ENCODE peak calls at places on chromosome 1, in nine cellular contexts. M, F, W, B, R, J, I, P and T are unnamed samples.

GRCh38 chr1:25875856-25876692 is 566 bp upstream of the PAQR7 start:
- DNase-seq in M (peak), F (peak), W (no peak), B (no peak), R (peak), J (no peak), I (no peak), P (no peak), T (no peak)

GRCh38 chr1:156114919-156115513 is 505 bp downstream of the LMNA start:
- DNase-seq in M (peak), F (peak), W (no peak), B (no peak), R (peak), J (peak), I (peak), P (peak), T (peak)

GRCh38 chr1:54543729-54544496 is 4.1 kb upstream of the ACOT11 start:
- DNase-seq in M (no peak), F (no peak), W (no peak), B (no peak), R (no peak), J (peak), I (no peak), P (peak), T (no peak)

GRCh38 chr1:162672678-162673259 is 40.5 kb downstream of the DDR2 start:
- DNase-seq in M (no peak), F (no peak), W (no peak), B (no peak), R (no peak), J (no peak), I (peak), P (no peak), T (no peak)

GRCh38 chr1:119367332-119368124 is 1.1 kb upstream of the HAO2 start:
- DNase-seq in M (peak), F (peak), W (peak), B (peak), R (peak), J (peak), I (peak), P (peak), T (peak)

GRCh38 chr1:53145942-53146708 is 3.7 kb upstream of the SLC1A7 start:
- DNase-seq in M (peak), F (peak), W (no peak), B (peak), R (no peak), J (peak), I (peak), P (peak), T (no peak)

GRCh38 chr1:11157867-11158266 is 31.3 kb upstream of the ANGPTL7 start:
- DNase-seq in M (no peak), F (no peak), W (no peak), B (no peak), R (no peak), J (peak), I (no peak), P (no peak), T (no peak)

GRCh38 chr1:70140343-70140742 is 65.0 kb downstream of the LRRC40 start:
- DNase-seq in M (no peak), F (peak), W (no peak), B (no peak), R (no peak), J (peak), I (no peak), P (no peak), T (no peak)

GRCh38 chr1:16139473-16139962 is 16.4 kb downstream of the EPHA2 start:
- DNase-seq in M (no peak), F (peak), W (no peak), B (no peak), R (no peak), J (peak), I (peak), P (no peak), T (no peak)

GRCh38 chr1:244712669-244713068 is 59.7 kb downstream of the DESI2 start:
- DNase-seq in M (no peak), F (no peak), W (no peak), B (no peak), R (no peak), J (no peak), I (no peak), P (no peak), T (no peak)

GRCh38 chr1:204003536-204003935 is 69.4 kb upstream of the SOX13 start:
- DNase-seq in M (no peak), F (no peak), W (no peak), B (no peak), R (peak), J (no peak), I (peak), P (no peak), T (no peak)

GRCh38 chr1:203999618-204000017 is 73.3 kb upstream of the SOX13 start:
- DNase-seq in M (no peak), F (no peak), W (no peak), B (no peak), R (no peak), J (no peak), I (no peak), P (no peak), T (no peak)

GRCh38 chr1:203996126-203996525 is 76.8 kb upstream of the SOX13 start:
- DNase-seq in M (peak), F (no peak), W (no peak), B (no peak), R (peak), J (peak), I (no peak), P (no peak), T (no peak)

DNA sequence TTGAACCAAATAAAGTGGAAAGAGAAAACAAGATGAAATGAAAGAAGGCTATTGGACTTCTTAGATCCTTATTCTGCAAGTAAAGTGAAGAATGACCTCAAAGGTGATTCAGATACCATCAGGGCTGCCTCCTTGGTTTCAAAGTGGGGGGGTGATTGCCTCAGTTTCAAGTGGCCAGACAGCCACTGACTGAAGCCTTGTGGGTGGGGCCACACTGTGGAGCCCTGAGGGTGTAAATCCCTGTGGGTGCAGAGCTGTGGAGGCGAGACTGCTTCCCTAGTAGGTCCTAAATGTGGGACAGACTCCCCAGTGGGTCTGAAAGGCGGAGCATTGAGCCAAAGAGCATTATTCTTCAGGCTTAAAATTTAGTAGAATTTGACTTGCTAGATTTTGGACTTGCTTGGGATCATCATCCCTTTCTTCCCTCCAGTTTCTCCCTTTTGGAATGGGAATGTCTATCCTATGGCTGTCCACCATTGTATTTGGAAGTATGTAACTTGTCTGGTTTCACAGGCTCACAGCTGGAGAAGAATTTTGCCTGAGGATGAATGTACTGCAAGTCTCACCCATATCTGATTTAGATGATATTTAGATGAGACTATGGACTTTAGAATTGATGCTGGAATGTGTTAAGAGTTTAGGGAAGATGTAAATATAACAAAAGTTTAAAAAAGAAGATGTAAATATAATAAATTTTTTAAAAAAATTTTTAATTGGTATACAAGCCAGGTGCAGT is 71.6 kb upstream of the SOX13 start:
- DNase-seq in M (no peak), F (no peak), W (no peak), B (no peak), R (no peak), J (no peak), I (no peak), P (no peak), T (peak)
- H2AFZ ChIP-seq in M (no peak), F (no peak), W (no peak), B (peak), R (no peak), J (no peak), I (no peak), P (no peak), T (peak)

GRCh38 chr1:47432071-47433036 is 5.5 kb upstream of the FOXD2 start:
- DNase-seq in M (peak), F (peak), W (peak), B (no peak), R (peak), J (peak), I (peak), P (peak), T (no peak)
- TF ChIP-seq EZH2phosphoT487 in M (no peak), F (no peak), W (no peak), B (no peak), R (no peak), J (no peak), I (no peak), P (no peak), T (no peak)

GRCh38 chr1:74465193-74465681 is 47.2 kb downstream of the LRRC53 start:
- DNase-seq in M (no peak), F (no peak), W (no peak), B (no peak), R (no peak), J (no peak), I (no peak), P (no peak), T (no peak)

GRCh38 chr1:74467786-74468377 is 44.5 kb downstream of the LRRC53 start:
- DNase-seq in M (no peak), F (peak), W (no peak), B (no peak), R (peak), J (peak), I (peak), P (no peak), T (no peak)

GRCh38 chr1:74470936-74471335 is 41.5 kb downstream of the LRRC53 start:
- DNase-seq in M (no peak), F (no peak), W (no peak), B (no peak), R (peak), J (no peak), I (no peak), P (no peak), T (no peak)

GRCh38 chr1:74470262-74470661 is 42.1 kb downstream of the LRRC53 start:
- DNase-seq in M (no peak), F (no peak), W (no peak), B (no peak), R (no peak), J (no peak), I (no peak), P (no peak), T (no peak)

DNA sequence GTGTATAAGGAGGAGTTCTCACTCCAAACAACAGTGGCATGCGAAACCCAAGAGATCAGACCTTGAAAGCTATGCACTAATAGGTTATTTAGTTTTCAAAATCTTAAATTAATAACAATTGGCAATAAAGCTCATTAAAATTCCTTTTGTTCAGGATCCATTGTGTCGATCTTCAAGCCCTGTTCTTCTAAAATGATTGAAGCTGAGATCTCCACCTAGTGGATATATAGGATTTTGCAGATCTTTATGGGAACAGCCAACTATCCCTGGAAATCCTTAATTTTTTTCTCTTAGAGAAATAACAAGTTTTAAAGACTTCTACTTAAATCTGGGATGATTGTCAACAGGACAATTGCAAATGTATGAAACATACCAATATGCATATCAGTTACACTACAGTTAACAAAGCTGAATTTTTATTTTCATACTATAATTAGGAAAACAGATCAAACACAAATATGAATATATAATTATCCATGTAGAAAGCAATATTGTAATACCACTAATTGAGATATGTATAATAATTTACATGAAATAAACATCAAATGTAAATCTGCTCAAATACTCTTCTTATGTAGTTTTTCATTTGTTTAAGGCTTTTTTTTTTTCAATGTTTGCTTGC is 43.3 kb downstream of the LRRC53 start:
- DNase-seq in M (peak), F (peak), W (peak), B (peak), R (peak), J (peak), I (peak), P (peak), T (peak)
- H2AFZ ChIP-seq in M (no peak), F (no peak), W (no peak), B (no peak), R (no peak), J (no peak), I (no peak), P (no peak), T (no peak)

GRCh38 chr1:204506091-204506968 is 9.9 kb upstream of the MDM4 start:
- DNase-seq in M (peak), F (peak), W (peak), B (peak), R (peak), J (peak), I (peak), P (peak), T (peak)

GRCh38 chr1:204503913-204504519 is 9.4 kb upstream of the PIK3C2B start:
- DNase-seq in M (no peak), F (no peak), W (no peak), B (no peak), R (no peak), J (no peak), I (peak), P (no peak), T (no peak)

GRCh38 chr1:204499511-204500468 is 5.2 kb upstream of the PIK3C2B start:
- DNase-seq in M (no peak), F (no peak), W (no peak), B (no peak), R (no peak), J (no peak), I (no peak), P (no peak), T (no peak)

GRCh38 chr1:204505674-204506073 is 10.5 kb upstream of the MDM4 start:
- DNase-seq in M (no peak), F (no peak), W (no peak), B (no peak), R (no peak), J (no peak), I (no peak), P (no peak), T (no peak)

DNA sequence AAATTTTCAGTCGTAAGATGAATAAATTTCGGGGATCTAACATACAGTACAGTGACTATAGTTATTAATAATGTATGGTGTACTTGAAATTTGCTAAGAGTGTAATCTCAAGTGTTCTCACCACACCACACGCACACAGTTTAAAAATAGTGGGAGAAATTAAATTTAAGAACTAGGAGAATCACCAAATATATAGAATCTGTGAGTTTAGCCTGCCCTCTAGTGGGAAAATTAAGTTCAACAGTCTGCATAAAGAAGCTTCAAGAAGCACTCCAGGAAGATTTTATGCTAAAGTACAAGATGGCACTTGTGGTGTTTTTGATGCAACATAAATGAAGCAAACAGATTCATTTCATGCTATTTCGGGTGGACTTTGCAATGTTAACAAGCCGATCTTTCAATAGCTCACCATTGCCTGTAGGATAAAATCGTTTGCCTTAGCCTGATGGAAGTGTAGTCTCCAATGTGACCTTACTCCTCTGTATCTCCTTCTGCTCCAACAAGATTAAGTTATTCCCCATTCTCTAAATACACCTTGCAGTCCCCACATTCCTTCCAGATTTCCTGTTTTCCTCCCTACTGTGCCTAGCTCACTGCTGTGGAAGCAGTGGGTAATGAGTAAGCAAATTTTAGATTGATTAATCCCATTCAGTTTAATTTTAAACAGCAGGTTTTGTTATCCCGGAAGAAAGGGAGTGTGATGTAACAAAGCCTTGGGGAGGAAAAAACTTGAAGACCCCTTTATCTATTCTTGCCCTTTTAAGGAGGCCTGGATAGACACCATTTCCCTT is 8.7 kb upstream of the PIK3C2B start:
- DNase-seq in M (peak), F (peak), W (peak), B (peak), R (peak), J (peak), I (peak), P (no peak), T (peak)
- TF ChIP-seq EZH2phosphoT487 in M (no peak), F (no peak), W (no peak), B (no peak), R (no peak), J (no peak), I (no peak), P (no peak), T (no peak)

GRCh38 chr1:91511386-91511785 is 10.7 kb downstream of the CDC7 start:
- DNase-seq in M (peak), F (peak), W (peak), B (peak), R (peak), J (peak), I (peak), P (no peak), T (peak)

GRCh38 chr1:91507330-91507729 is 6.7 kb downstream of the CDC7 start:
- DNase-seq in M (no peak), F (no peak), W (no peak), B (no peak), R (no peak), J (no peak), I (no peak), P (no peak), T (no peak)

GRCh38 chr1:91510754-91511153 is 10.1 kb downstream of the CDC7 start:
- DNase-seq in M (no peak), F (no peak), W (no peak), B (no peak), R (no peak), J (no peak), I (no peak), P (no peak), T (no peak)

GRCh38 chr1:91515994-91516393 is 15.3 kb downstream of the CDC7 start:
- DNase-seq in M (no peak), F (no peak), W (no peak), B (no peak), R (no peak), J (no peak), I (no peak), P (no peak), T (no peak)

DNA sequence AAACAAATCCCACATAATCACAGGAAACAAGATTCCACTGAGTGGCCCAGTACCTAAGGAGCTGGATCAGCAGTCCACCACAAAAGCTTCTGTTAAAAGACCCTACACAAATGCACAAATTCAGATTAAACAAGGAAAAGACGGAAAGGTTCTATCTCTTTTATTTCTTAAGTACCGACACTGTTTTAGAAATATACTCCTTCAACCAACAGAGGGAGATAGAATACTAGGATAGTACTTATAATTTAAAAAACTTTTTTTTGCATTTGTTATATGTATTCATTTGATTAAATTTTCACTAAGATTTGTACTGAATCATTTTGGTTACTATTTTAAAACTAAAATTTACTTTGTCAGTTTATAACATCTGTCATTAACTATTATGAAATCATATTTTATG is 12.5 kb downstream of the CDC7 start:
- DNase-seq in M (no peak), F (no peak), W (no peak), B (no peak), R (no peak), J (peak), I (peak), P (no peak), T (no peak)
- H2AFZ ChIP-seq in M (no peak), F (no peak), W (no peak), B (no peak), R (no peak), J (peak), I (no peak), P (no peak), T (no peak)

DNA sequence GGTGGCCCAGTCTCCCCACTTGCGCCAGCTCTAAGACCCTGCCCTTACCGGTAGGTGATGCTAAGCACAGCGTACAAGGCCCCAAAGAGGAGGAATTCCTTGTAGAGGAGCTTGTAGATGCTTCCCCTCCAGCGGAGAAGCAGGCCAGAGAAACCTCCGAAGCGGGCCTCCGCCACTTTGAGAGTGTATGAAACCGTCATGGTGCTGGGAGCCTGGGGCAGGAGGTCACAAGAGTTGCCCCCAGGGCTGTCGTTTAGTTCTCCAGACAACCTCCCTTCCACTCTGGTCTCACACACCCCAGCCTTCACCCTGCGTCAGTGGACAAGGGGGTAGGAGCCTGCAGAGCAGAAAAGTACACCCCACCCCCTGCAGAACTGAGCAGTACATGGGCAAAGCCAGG is 464 bp downstream of the BEST4 start:
- DNase-seq in M (no peak), F (no peak), W (no peak), B (no peak), R (no peak), J (no peak), I (no peak), P (no peak), T (no peak)
- TF ChIP-seq EZH2phosphoT487 in M (no peak), F (no peak), W (no peak), B (no peak), R (no peak), J (no peak), I (no peak), P (no peak), T (no peak)